ENCODE peak calls at places on chromosomes 4 and X, in five cellular contexts. One of them, this sample, is unnamed.

GRCh38 chrX:499870-500364 is 113.2 kb upstream of the PPP2R3B start:
- DNase-seq in heart right ventricle: no peak
- DNase-seq in CD8-positive, alpha-beta memory T cell: no peak
- DNase-seq in fibroblast of villous mesenchyme: no peak
- DNase-seq in SK-N-SH: no peak
- DNase-seq in this sample: no peak

GRCh38 chr4:109469915-109470314 is 36.3 kb downstream of the SEC24B start:
- DNase-seq in CD8-positive, alpha-beta memory T cell: no peak
- DNase-seq in SK-N-SH: no peak
- DNase-seq in fibroblast of villous mesenchyme: no peak
- DNase-seq in heart right ventricle: no peak
- DNase-seq in this sample: no peak

GRCh38 chr4:76896731-76897521 is 1.0 kb downstream of the SOWAHB start:
- DNase-seq in CD8-positive, alpha-beta memory T cell: peak
- DNase-seq in fibroblast of villous mesenchyme: peak
- DNase-seq in SK-N-SH: peak
- DNase-seq in heart right ventricle: peak
- DNase-seq in this sample: peak

GRCh38 chr4:158015241-158015640 is 157.6 kb downstream of the GASK1B start:
- DNase-seq in heart right ventricle: no peak
- DNase-seq in SK-N-SH: no peak
- DNase-seq in CD8-positive, alpha-beta memory T cell: no peak
- DNase-seq in fibroblast of villous mesenchyme: peak
- DNase-seq in this sample: peak

GRCh38 chr4:156915216-156915615 is 56.4 kb downstream of the PDGFC start:
- DNase-seq in fibroblast of villous mesenchyme: no peak
- DNase-seq in heart right ventricle: no peak
- DNase-seq in SK-N-SH: no peak
- DNase-seq in CD8-positive, alpha-beta memory T cell: no peak
- DNase-seq in this sample: no peak

GRCh38 chr4:80077639-80078038 is 4.6 kb upstream of the ANTXR2 start:
- DNase-seq in fibroblast of villous mesenchyme: no peak
- DNase-seq in heart right ventricle: no peak
- DNase-seq in CD8-positive, alpha-beta memory T cell: no peak
- DNase-seq in SK-N-SH: no peak
- DNase-seq in this sample: no peak

GRCh38 chrX:153731845-153732215 is 7.2 kb downstream of the ABCD1 start:
- DNase-seq in CD8-positive, alpha-beta memory T cell: no peak
- DNase-seq in fibroblast of villous mesenchyme: no peak
- DNase-seq in SK-N-SH: no peak
- DNase-seq in heart right ventricle: no peak
- DNase-seq in this sample: no peak

GRCh38 chr4:38562751-38563198 is 101.2 kb upstream of the KLF3 start:
- DNase-seq in CD8-positive, alpha-beta memory T cell: no peak
- DNase-seq in fibroblast of villous mesenchyme: peak
- DNase-seq in SK-N-SH: peak
- DNase-seq in heart right ventricle: peak
- DNase-seq in this sample: peak

GRCh38 chrX:40012800-40013682 is 84.7 kb downstream of the BCOR start:
- DNase-seq in SK-N-SH: no peak
- DNase-seq in CD8-positive, alpha-beta memory T cell: no peak
- DNase-seq in fibroblast of villous mesenchyme: peak
- DNase-seq in heart right ventricle: peak
- DNase-seq in this sample: peak

GRCh38 chr4:125323547-125324100 is 8.9 kb downstream of the FAT4 start:
- DNase-seq in heart right ventricle: no peak
- DNase-seq in CD8-positive, alpha-beta memory T cell: no peak
- DNase-seq in fibroblast of villous mesenchyme: peak
- DNase-seq in SK-N-SH: no peak
- DNase-seq in this sample: peak

GRCh38 chr4:7660640-7661039 is 225.9 kb upstream of the PSAPL1 start:
- DNase-seq in SK-N-SH: no peak
- DNase-seq in fibroblast of villous mesenchyme: no peak
- DNase-seq in heart right ventricle: no peak
- DNase-seq in CD8-positive, alpha-beta memory T cell: no peak
- DNase-seq in this sample: no peak

GRCh38 chr4:187656953-187657352 is 338.6 kb upstream of the ZFP42 start:
- DNase-seq in SK-N-SH: no peak
- DNase-seq in heart right ventricle: no peak
- DNase-seq in fibroblast of villous mesenchyme: peak
- DNase-seq in CD8-positive, alpha-beta memory T cell: no peak
- DNase-seq in this sample: peak

GRCh38 chrX:78104447-78105176 is 564 bp downstream of the PGK1 start:
- DNase-seq in CD8-positive, alpha-beta memory T cell: peak
- DNase-seq in heart right ventricle: peak
- DNase-seq in SK-N-SH: peak
- DNase-seq in fibroblast of villous mesenchyme: peak
- DNase-seq in this sample: peak

GRCh38 chrX:153981771-153982533 is 9.4 kb downstream of the TMEM187 start:
- DNase-seq in CD8-positive, alpha-beta memory T cell: peak
- DNase-seq in heart right ventricle: peak
- DNase-seq in fibroblast of villous mesenchyme: peak
- DNase-seq in SK-N-SH: no peak
- DNase-seq in this sample: no peak

GRCh38 chr4:142743071-142743825 is 102.9 kb downstream of the INPP4B start:
- DNase-seq in fibroblast of villous mesenchyme: peak
- DNase-seq in SK-N-SH: no peak
- DNase-seq in heart right ventricle: no peak
- DNase-seq in CD8-positive, alpha-beta memory T cell: no peak
- DNase-seq in this sample: peak

GRCh38 chr4:151199496-151200190 is 77.3 kb upstream of the PRSS48 start:
- DNase-seq in SK-N-SH: no peak
- DNase-seq in CD8-positive, alpha-beta memory T cell: no peak
- DNase-seq in heart right ventricle: peak
- DNase-seq in fibroblast of villous mesenchyme: no peak
- DNase-seq in this sample: peak

GRCh38 chrX:84339507-84340364 is 151.7 kb upstream of the RPS6KA6 start:
- DNase-seq in CD8-positive, alpha-beta memory T cell: no peak
- DNase-seq in SK-N-SH: peak
- DNase-seq in heart right ventricle: no peak
- DNase-seq in fibroblast of villous mesenchyme: peak
- DNase-seq in this sample: peak

GRCh38 chr4:140867338-140867737 is 111.2 kb upstream of the TBC1D9 start:
- DNase-seq in CD8-positive, alpha-beta memory T cell: no peak
- DNase-seq in fibroblast of villous mesenchyme: no peak
- DNase-seq in heart right ventricle: no peak
- DNase-seq in SK-N-SH: no peak
- DNase-seq in this sample: no peak

GRCh38 chr4:116386856-116387255 is 698.5 kb downstream of the TRAM1L1 start:
- DNase-seq in heart right ventricle: no peak
- DNase-seq in fibroblast of villous mesenchyme: no peak
- DNase-seq in SK-N-SH: no peak
- DNase-seq in CD8-positive, alpha-beta memory T cell: no peak
- DNase-seq in this sample: no peak

GRCh38 chr4:123452585-123452984 is 56.0 kb downstream of the SPRY1 start:
- DNase-seq in SK-N-SH: peak
- DNase-seq in fibroblast of villous mesenchyme: peak
- DNase-seq in heart right ventricle: no peak
- DNase-seq in CD8-positive, alpha-beta memory T cell: no peak
- DNase-seq in this sample: peak

GRCh38 chrX:139642241-139642927 is 65.6 kb downstream of the MCF2 start:
- DNase-seq in fibroblast of villous mesenchyme: peak
- DNase-seq in heart right ventricle: no peak
- DNase-seq in SK-N-SH: no peak
- DNase-seq in CD8-positive, alpha-beta memory T cell: no peak
- DNase-seq in this sample: peak

GRCh38 chrX:153692003-153692402 is 4.3 kb downstream of the SLC6A8 start:
- DNase-seq in SK-N-SH: no peak
- DNase-seq in fibroblast of villous mesenchyme: no peak
- DNase-seq in CD8-positive, alpha-beta memory T cell: no peak
- DNase-seq in heart right ventricle: no peak
- DNase-seq in this sample: no peak

GRCh38 chrX:48676893-48677270 is 6.7 kb upstream of the WAS start:
- DNase-seq in CD8-positive, alpha-beta memory T cell: peak
- DNase-seq in fibroblast of villous mesenchyme: no peak
- DNase-seq in SK-N-SH: no peak
- DNase-seq in heart right ventricle: no peak
- DNase-seq in this sample: no peak

GRCh38 chr4:152620915-152621314 is 58.9 kb downstream of the TMEM154 start:
- DNase-seq in heart right ventricle: no peak
- DNase-seq in SK-N-SH: no peak
- DNase-seq in fibroblast of villous mesenchyme: no peak
- DNase-seq in CD8-positive, alpha-beta memory T cell: no peak
- DNase-seq in this sample: no peak

GRCh38 chrX:64265265-64265664 is 34.9 kb upstream of the ASB12 start:
- DNase-seq in fibroblast of villous mesenchyme: no peak
- DNase-seq in SK-N-SH: no peak
- DNase-seq in heart right ventricle: no peak
- DNase-seq in CD8-positive, alpha-beta memory T cell: no peak
- DNase-seq in this sample: no peak

DNA sequence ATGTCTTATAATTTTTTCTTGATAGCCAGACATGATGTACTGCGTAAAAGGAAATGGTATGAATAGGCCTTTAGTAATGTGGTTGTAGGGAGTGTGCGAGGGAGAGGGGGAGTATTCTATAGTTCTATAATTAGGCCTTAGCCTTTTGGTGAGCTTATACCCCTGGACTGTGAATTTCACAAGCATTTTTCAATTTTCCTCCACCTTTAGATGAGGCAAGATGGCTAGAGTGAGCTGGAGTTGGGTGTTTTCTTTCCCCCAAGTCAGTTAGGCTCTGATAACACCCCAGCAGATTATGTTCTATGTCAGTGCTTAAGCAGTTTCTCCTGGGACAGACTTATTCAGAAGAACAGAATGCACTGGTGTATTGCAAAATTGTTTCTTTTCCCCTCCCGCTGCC is 210.2 kb upstream of the NPY2R start:
- DNase-seq in heart right ventricle: no peak
- DNase-seq in CD8-positive, alpha-beta memory T cell: no peak
- DNase-seq in SK-N-SH: no peak
- DNase-seq in fibroblast of villous mesenchyme: peak
- DNase-seq in this sample: peak
- H3K4me3 ChIP-seq in heart right ventricle: no peak
- H3K4me3 ChIP-seq in CD8-positive, alpha-beta memory T cell: no peak
- H3K4me3 ChIP-seq in SK-N-SH: no peak
- H3K4me3 ChIP-seq in fibroblast of villous mesenchyme: no peak
- H3K4me3 ChIP-seq in this sample: no peak

DNA sequence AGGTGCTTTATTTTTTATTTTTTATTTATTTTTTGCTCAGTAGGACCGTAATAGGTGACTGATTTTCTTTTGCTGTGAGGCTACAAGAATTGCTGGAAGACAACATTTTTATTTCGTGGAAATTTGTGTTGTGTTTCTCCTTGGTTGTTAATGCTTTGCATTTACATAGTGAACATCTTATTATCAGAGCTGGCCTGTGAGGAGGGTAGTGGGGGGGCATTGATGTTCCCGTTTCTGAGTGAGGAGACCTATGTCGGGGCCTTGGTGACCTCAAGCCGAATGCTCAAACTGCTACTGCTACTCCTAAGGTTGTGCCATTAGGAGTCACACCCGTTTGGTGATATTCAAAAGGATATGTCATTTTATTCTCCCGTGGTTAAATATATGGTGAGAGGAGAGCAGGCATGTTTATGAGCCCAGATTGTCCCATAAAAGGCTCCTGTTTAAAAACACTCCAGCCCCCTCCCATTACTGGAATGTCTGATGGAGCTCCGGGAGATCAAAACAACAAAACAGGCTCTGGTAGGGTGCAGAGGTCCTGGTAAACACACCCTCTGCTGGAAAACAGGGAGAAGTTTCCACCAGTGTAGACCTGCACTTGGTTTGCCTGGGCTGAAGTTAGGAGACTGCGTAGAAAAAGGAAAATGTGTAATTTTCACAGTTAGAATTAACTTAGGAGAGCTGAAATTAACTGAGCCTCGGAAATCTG is 5.6 kb downstream of the PDGFRA start:
- DNase-seq in heart right ventricle: no peak
- DNase-seq in SK-N-SH: peak
- DNase-seq in fibroblast of villous mesenchyme: peak
- DNase-seq in CD8-positive, alpha-beta memory T cell: no peak
- DNase-seq in this sample: no peak
- H3K4me3 ChIP-seq in heart right ventricle: peak
- H3K4me3 ChIP-seq in SK-N-SH: peak
- H3K4me3 ChIP-seq in fibroblast of villous mesenchyme: peak
- H3K4me3 ChIP-seq in CD8-positive, alpha-beta memory T cell: no peak
- H3K4me3 ChIP-seq in this sample: peak

DNA sequence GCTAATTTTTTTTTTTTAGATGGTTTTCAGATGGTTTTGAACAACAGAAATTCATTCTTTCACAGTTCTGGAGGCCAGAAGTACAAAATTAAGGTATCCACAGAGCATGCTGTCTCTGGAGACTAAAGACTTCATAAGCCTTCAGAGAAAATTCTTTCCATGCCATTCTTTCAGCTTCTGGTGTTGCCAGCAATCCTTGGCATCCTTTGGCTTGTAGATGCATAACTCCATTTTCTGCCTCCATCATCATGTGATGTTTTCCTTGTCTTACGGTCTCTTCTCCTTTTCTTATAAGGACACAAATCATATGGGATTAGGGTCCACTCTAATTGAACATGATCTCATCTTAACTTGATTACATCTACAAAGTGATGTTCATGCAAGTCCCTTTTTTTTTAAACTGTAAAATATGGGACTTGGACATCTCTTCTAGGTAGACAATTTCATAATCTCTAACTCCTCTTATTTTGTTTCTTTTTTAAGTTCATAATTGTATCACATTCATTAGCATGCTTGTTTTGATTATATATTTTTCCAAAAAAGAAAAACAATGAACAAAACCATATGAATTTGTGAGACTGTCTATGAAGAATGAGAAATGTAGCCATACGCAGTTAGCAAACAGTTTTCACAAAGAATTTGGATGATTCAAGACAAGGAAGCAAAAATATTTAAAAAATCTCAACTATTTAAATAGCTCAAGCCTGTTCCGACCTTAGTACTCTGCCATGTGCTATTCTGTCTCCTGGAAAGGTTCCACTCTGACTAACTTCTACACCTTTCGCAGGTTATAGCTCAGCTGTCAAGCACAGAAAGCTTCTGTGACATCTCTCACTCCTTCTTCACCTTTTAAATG is 53.1 kb upstream of the GIMD1 start:
- DNase-seq in CD8-positive, alpha-beta memory T cell: no peak
- DNase-seq in SK-N-SH: no peak
- DNase-seq in heart right ventricle: no peak
- DNase-seq in fibroblast of villous mesenchyme: no peak
- DNase-seq in this sample: peak
- H3K4me3 ChIP-seq in CD8-positive, alpha-beta memory T cell: no peak
- H3K4me3 ChIP-seq in SK-N-SH: no peak
- H3K4me3 ChIP-seq in heart right ventricle: no peak
- H3K4me3 ChIP-seq in fibroblast of villous mesenchyme: no peak
- H3K4me3 ChIP-seq in this sample: no peak

DNA sequence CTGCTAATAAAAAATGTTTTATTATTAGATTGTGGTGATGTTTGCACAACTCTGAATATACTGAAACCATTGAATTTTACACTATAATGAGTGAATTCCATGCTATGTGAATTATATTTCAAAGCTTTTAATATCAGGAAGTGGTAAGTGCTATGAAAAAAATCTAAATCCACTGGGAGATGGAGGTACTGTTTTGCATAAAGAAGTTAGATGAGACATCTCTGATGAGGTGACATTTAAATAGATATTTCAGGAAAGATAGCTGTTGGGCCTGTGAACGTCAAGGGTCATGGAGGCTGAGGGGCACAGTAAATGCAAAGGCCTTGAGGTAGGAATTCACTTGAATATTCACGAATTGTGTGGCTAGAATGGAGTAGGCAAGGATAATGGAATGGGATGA is 12.3 kb downstream of the DCUN1D4 start:
- DNase-seq in SK-N-SH: no peak
- DNase-seq in heart right ventricle: no peak
- DNase-seq in fibroblast of villous mesenchyme: no peak
- DNase-seq in CD8-positive, alpha-beta memory T cell: no peak
- DNase-seq in this sample: no peak
- H3K4me3 ChIP-seq in SK-N-SH: no peak
- H3K4me3 ChIP-seq in heart right ventricle: no peak
- H3K4me3 ChIP-seq in fibroblast of villous mesenchyme: no peak
- H3K4me3 ChIP-seq in CD8-positive, alpha-beta memory T cell: no peak
- H3K4me3 ChIP-seq in this sample: no peak

GRCh38 chr4:103044183-103044582 is 24.7 kb upstream of the SLC9B1 start:
- DNase-seq in fibroblast of villous mesenchyme: no peak
- DNase-seq in CD8-positive, alpha-beta memory T cell: no peak
- DNase-seq in SK-N-SH: no peak
- DNase-seq in heart right ventricle: no peak
- DNase-seq in this sample: no peak
- H3K4me3 ChIP-seq in fibroblast of villous mesenchyme: no peak
- H3K4me3 ChIP-seq in CD8-positive, alpha-beta memory T cell: no peak
- H3K4me3 ChIP-seq in SK-N-SH: no peak
- H3K4me3 ChIP-seq in heart right ventricle: no peak
- H3K4me3 ChIP-seq in this sample: no peak